ENCODE peak calls at places on chromosomes 12 and 14, in seven cellular contexts. U is Right ventricle myocardium inferior; D is pancreas; H is activated T-cell treated with anti-CD3 and anti-CD28 coated beads, Interleukin-2, amount 50 U/mL, for 72 hours; F is activated CD8-positive, alpha-beta memory T cell treated with anti-CD3 and anti-CD28 coated beads, Interleukin-2, amount 10 ng/mL, durations not matched to agents 7 days and 5 days; N is activated naive CD8-positive, alpha-beta T cell treated with anti-CD3 and anti-CD28 coated beads, Interleukin-2, amount 50 U/mL, for 24 hours; R is stimulated activated naive CD8-positive, alpha-beta T cell treated with anti-CD3 and anti-CD28 coated beads, Interleukin-15, Interleukin-2, amounts not matched to agents 100 U/mL and 50 U/mL, for 24 hours. Q is an unnamed sample.

GRCh38 chr14:75277796-75278421 is 719 bp upstream of the FOS start:
- ATAC-seq in U (no peak), D (peak; percentile 0), H (no peak), F (no peak), N (no peak), R (peak; percentile 16), Q (peak; percentile 9)

GRCh38 chr12:1594045-1594294 is 411 bp downstream of the FBXL14 start:
- ATAC-seq in U (peak; percentile 58), D (peak; percentile 71), H (peak; percentile 61), F (no peak), N (peak; percentile 44), R (peak; percentile 56), Q (peak; percentile 56)

GRCh38 chr12:121915841-121916321 is 2.5 kb upstream of the CFAP251 start:
- ATAC-seq in U (no peak), D (no peak), H (no peak), F (no peak), N (no peak), R (no peak), Q (no peak)

GRCh38 chr14:104967414-104968152 is 10.6 kb downstream of the AHNAK2 start:
- ATAC-seq in U (peak; percentile 51), D (peak; percentile 28), H (no peak), F (peak; percentile 67), N (no peak), R (no peak), Q (no peak)

GRCh38 chr12:19744760-19745218 is 305.5 kb downstream of the AEBP2 start:
- ATAC-seq in U (peak; percentile 80), D (peak; percentile 74), H (no peak), F (no peak), N (no peak), R (no peak), Q (no peak)

GRCh38 chr14:94768521-94769412 is 1.1 kb downstream of the GSC start:
- ATAC-seq in U (no peak), D (peak; percentile 11), H (peak; percentile 59), F (peak; percentile 43), N (no peak), R (no peak), Q (no peak)

GRCh38 chr12:131785763-131786330 is 42.3 kb upstream of the MMP17 start:
- ATAC-seq in U (no peak), D (no peak), H (no peak), F (no peak), N (no peak), R (no peak), Q (no peak)

GRCh38 chr14:94753067-94753466 is 16.8 kb downstream of the GSC start:
- ATAC-seq in U (peak; percentile 63), D (no peak), H (no peak), F (no peak), N (no peak), R (no peak), Q (no peak)

GRCh38 chr14:87133073-87133815 is 859.7 kb downstream of the GALC start:
- ATAC-seq in U (peak; percentile 83), D (no peak), H (no peak), F (no peak), N (no peak), R (no peak), Q (no peak)

GRCh38 chr12:112555621-112556233 is 137.0 kb downstream of the PTPN11 start:
- ATAC-seq in U (no peak), D (no peak), H (no peak), F (no peak), N (no peak), R (no peak), Q (no peak)

GRCh38 chr14:35247777-35248475 is 44.3 kb upstream of the PSMA6 start:
- ATAC-seq in U (no peak), D (no peak), H (no peak), F (no peak), N (no peak), R (no peak), Q (no peak)

GRCh38 chr12:67452119-67452805 is 183.1 kb downstream of the CAND1 start:
- ATAC-seq in U (peak; percentile 49), D (no peak), H (peak; percentile 67), F (peak; percentile 37), N (peak; percentile 77), R (peak; percentile 75), Q (peak; percentile 78)

GRCh38 chr12:6292606-6293005 is 17.9 kb upstream of the PLEKHG6 start:
- ATAC-seq in U (no peak), D (no peak), H (no peak), F (no peak), N (no peak), R (no peak), Q (no peak)

GRCh38 chr12:124465473-124465872 is 101.9 kb downstream of the NCOR2 start:
- ATAC-seq in U (no peak), D (no peak), H (no peak), F (no peak), N (no peak), R (no peak), Q (no peak)

GRCh38 chr14:57982802-57983201 is 116.9 kb upstream of the SLC35F4 start:
- ATAC-seq in U (no peak), D (peak; percentile 89), H (no peak), F (no peak), N (no peak), R (no peak), Q (no peak)

GRCh38 chr12:42421844-42422779 is 96.1 kb downstream of the PPHLN1 start:
- ATAC-seq in U (peak; percentile 65), D (peak; percentile 83), H (no peak), F (peak; percentile 42), N (no peak), R (no peak), Q (peak; percentile 64)

GRCh38 chr14:65369560-65369959 is 43.0 kb upstream of the FUT8 start:
- ATAC-seq in U (no peak), D (no peak), H (peak; percentile 94), F (peak; percentile 74), N (peak; percentile 93), R (peak; percentile 87), Q (peak; percentile 93)

GRCh38 chr14:30214456-30215090 is 286.9 kb upstream of the PRKD1 start:
- ATAC-seq in U (peak; percentile 44), D (peak; percentile 87), H (no peak), F (no peak), N (no peak), R (no peak), Q (no peak)

GRCh38 chr12:14403293-14403692 is 37.8 kb downstream of the ATF7IP start:
- ATAC-seq in U (no peak), D (peak; percentile 50), H (no peak), F (peak; percentile 22), N (no peak), R (no peak), Q (no peak)

GRCh38 chr12:115468087-115468510 is 784.1 kb upstream of the TBX3 start:
- ATAC-seq in U (no peak), D (peak; percentile 39), H (no peak), F (no peak), N (no peak), R (no peak), Q (no peak)

Q was measured in activated T-helper 17 cell treated with anti-CD3 and anti-CD28 coated beads, Interleukin-2, amount 50 U/mL, for 72 hours.